ENCODE peak calls at places on chromosomes 1 and 21, in four cellular contexts. Z is HepG2, G is GM12878, S is K562. P is an unnamed sample.

GRCh38 chr1:113605099-113605498 is 154.2 kb downstream of the PHTF1 start:
- DNase-seq in Z (no peak), S (no peak), G (no peak), P (no peak)

GRCh38 chr1:78005755-78006154 is 1.0 kb downstream of the DNAJB4 start:
- DNase-seq in G (no peak), Z (peak), S (no peak), P (peak)

GRCh38 chr1:216183007-216183406 is 240.2 kb downstream of the USH2A start:
- DNase-seq in G (no peak), Z (peak), S (no peak), P (peak)

GRCh38 chr1:46036894-46037596 is 95.4 kb downstream of the PIK3R3 start:
- DNase-seq in Z (peak), S (peak), G (peak), P (peak)

GRCh38 chr1:92653605-92654381 is 131.1 kb downstream of the EVI5 start:
- DNase-seq in G (no peak), Z (no peak), S (peak), P (no peak)

GRCh38 chr1:16375521-16376359 is 8.7 kb downstream of the SZRD1 start:
- DNase-seq in G (no peak), Z (no peak), S (no peak), P (no peak)

GRCh38 chr1:67582625-67583461 is 102.2 kb upstream of the GADD45A start:
- DNase-seq in Z (no peak), G (no peak), S (no peak), P (no peak)

GRCh38 chr1:2277741-2278488 is 49.8 kb downstream of the SKI start:
- DNase-seq in G (no peak), S (no peak), Z (no peak), P (no peak)

GRCh38 chr1:6734579-6735397 is 33.2 kb upstream of the DNAJC11 start:
- DNase-seq in Z (no peak), S (no peak), G (no peak), P (no peak)

GRCh38 chr1:47894718-47895393 is 102.3 kb downstream of the TRABD2B start:
- DNase-seq in Z (no peak), G (no peak), S (no peak), P (no peak)

DNA sequence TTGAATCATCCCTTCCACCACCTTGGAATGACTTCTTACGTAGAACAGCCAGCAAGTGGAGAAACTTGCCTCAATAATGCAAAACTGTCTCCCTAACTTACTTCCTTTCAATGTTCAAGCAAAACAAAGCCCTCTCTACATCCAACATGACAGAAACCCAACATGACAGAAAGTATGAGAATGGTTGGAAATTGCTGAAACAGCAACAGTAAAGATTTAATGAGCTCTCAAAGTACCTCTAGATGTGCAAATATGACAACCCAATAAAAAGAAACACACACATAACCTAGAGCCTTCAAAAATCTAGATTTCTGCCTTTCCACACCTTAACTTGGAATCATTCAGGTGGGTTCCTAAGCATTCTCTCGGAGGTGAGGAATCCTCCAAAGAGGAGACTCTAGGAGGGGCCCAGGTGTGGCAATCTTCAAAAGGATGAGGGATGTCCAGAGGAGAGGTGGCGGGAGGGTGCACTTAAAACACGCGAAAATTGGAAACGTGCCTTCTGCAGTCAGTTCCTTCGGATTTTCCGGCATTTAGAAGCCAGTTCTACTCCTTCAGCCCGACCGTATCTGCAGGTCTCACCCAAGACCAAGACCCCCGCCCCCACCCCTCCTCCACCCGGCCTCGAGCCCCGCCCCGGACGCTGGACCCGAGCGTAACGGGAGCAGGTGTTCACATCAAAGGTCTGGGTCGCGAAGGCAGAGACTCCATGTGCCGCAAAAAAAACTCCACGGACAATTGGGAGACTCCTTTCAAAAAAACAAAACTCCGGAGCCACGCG is 996 bp upstream of the MGST3 start:
- DNase-seq in G (no peak), Z (no peak), S (no peak), P (no peak)
- TF ChIP-seq TARDBP in G (no peak), Z (no peak), S (no peak), P (no peak)

GRCh38 chr1:184114818-184115398 is 63.4 kb downstream of the TSEN15 start:
- DNase-seq in S (no peak), Z (no peak), G (no peak), P (no peak)

GRCh38 chr1:184118051-184118450 is 66.5 kb downstream of the TSEN15 start:
- DNase-seq in S (no peak), G (no peak), Z (no peak), P (no peak)

GRCh38 chr1:184113251-184113650 is 61.7 kb downstream of the TSEN15 start:
- DNase-seq in Z (no peak), S (no peak), G (no peak), P (no peak)

GRCh38 chr1:184112176-184112948 is 60.8 kb downstream of the TSEN15 start:
- DNase-seq in G (no peak), Z (no peak), S (no peak), P (no peak)

GRCh38 chr1:184116287-184116686 is 64.8 kb downstream of the TSEN15 start:
- DNase-seq in S (no peak), Z (no peak), G (no peak), P (no peak)
- TF ChIP-seq BHLHE40 in S (no peak), Z (no peak), G (no peak), P (no peak)

GRCh38 chr1:211135342-211135950 is 1.5 kb upstream of the KCNH1 start:
- DNase-seq in S (peak), G (peak), Z (peak), P (peak)

GRCh38 chr1:211133841-211134669 is at the start of gene KCNH1:
- DNase-seq in Z (peak), G (peak), S (peak), P (peak)

GRCh38 chr1:211129790-211130189 is 4.2 kb downstream of the KCNH1 start:
- DNase-seq in S (no peak), Z (no peak), G (no peak), P (no peak)

GRCh38 chr1:211133393-211133840 is 531 bp downstream of the KCNH1 start:
- DNase-seq in Z (no peak), G (no peak), S (no peak), P (no peak)

GRCh38 chr1:211132681-211133392 is 1.1 kb downstream of the KCNH1 start:
- DNase-seq in G (no peak), S (no peak), Z (no peak), P (no peak)
- TF ChIP-seq SP1 in G (no peak), S (no peak), Z (no peak), P (no peak)

GRCh38 chr1:65238010-65238409 is 71.3 kb upstream of the DNAJC6 start:
- DNase-seq in Z (no peak), S (no peak), G (no peak), P (no peak)

GRCh38 chr1:65233757-65234156 is 75.6 kb upstream of the DNAJC6 start:
- DNase-seq in S (no peak), G (no peak), Z (no peak), P (no peak)

GRCh38 chr1:65232402-65233122 is 76.8 kb upstream of the DNAJC6 start:
- DNase-seq in S (peak), G (no peak), Z (no peak), P (no peak)

GRCh38 chr1:65231718-65232330 is 77.5 kb upstream of the DNAJC6 start:
- DNase-seq in S (peak), Z (no peak), G (no peak), P (no peak)

GRCh38 chr1:65235867-65236805 is 73.2 kb upstream of the DNAJC6 start:
- DNase-seq in S (no peak), G (no peak), Z (peak), P (peak)
- TF ChIP-seq TARDBP in S (no peak), G (no peak), Z (no peak), P (no peak)

GRCh38 chr1:11473635-11474034 is 5.3 kb upstream of the DISP3 start:
- DNase-seq in S (peak), G (no peak), Z (peak), P (peak)
- TF ChIP-seq BHLHE40 in S (no peak), G (no peak), Z (no peak), P (no peak)

GRCh38 chr1:156123356-156124196 is 9.1 kb downstream of the LMNA start:
- DNase-seq in G (peak), S (peak), Z (peak), P (peak)

GRCh38 chr1:156128749-156129682 is 14.5 kb downstream of the LMNA start:
- DNase-seq in G (no peak), S (no peak), Z (no peak), P (no peak)

GRCh38 chr1:156124557-156125483 is 10.3 kb downstream of the LMNA start:
- DNase-seq in S (no peak), Z (no peak), G (peak), P (no peak)

GRCh38 chr1:156126701-156127534 is 12.4 kb downstream of the LMNA start:
- DNase-seq in G (peak), S (no peak), Z (no peak), P (no peak)

DNA sequence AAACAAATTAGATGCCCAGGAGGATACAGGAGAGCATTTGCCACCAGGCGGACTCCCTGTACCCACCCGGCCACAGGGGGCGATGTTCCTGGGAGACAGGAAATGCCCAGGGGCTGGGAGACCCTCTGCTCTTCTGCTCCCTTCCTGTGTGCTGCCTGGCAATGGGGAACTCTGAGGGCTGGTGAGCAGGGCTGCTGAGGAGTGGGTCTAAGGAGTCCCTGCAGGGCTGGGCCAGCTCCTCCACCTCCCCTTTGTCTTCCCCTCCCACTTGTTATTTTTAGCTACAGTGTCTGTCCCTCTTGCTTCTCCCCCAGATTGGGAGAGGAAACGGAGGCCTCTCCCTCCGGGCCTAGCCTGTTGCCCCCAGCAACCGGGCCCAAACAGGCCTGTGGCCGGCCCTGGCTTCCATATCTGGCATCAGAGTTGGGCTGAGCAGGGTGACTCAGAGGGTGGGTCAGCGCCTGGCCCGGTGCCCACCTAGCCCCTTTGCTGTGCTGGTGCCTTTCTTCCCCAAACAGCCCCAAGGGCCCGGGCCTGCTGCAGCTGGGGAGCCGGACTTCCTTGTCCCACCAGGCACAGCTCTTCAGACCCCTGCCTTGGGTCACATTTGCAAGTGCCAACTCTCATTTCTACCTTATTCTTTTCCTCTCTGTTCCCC is 11.7 kb downstream of the LMNA start:
- DNase-seq in G (no peak), Z (peak), S (peak), P (no peak)
- TF ChIP-seq SP1 in G (no peak), Z (no peak), S (peak), P (no peak)

GRCh38 chr1:245956225-245956624 is 550.9 kb downstream of the SMYD3 start:
- DNase-seq in Z (no peak), S (no peak), G (no peak), P (no peak)
- TF ChIP-seq TARDBP in Z (no peak), S (no peak), G (no peak), P (no peak)

GRCh38 chr1:24639881-24640280 is 3.2 kb upstream of the SRRM1 start:
- DNase-seq in Z (peak), G (no peak), S (no peak), P (no peak)

GRCh38 chr1:24642481-24643361 is at the start of gene SRRM1:
- DNase-seq in S (peak), Z (peak), G (peak), P (peak)

GRCh38 chr1:24640288-24640687 is 2.8 kb upstream of the SRRM1 start:
- DNase-seq in G (no peak), S (no peak), Z (peak), P (no peak)

GRCh38 chr1:24641646-24642151 is 1.4 kb upstream of the SRRM1 start:
- DNase-seq in S (peak), Z (no peak), G (no peak), P (no peak)

DNA sequence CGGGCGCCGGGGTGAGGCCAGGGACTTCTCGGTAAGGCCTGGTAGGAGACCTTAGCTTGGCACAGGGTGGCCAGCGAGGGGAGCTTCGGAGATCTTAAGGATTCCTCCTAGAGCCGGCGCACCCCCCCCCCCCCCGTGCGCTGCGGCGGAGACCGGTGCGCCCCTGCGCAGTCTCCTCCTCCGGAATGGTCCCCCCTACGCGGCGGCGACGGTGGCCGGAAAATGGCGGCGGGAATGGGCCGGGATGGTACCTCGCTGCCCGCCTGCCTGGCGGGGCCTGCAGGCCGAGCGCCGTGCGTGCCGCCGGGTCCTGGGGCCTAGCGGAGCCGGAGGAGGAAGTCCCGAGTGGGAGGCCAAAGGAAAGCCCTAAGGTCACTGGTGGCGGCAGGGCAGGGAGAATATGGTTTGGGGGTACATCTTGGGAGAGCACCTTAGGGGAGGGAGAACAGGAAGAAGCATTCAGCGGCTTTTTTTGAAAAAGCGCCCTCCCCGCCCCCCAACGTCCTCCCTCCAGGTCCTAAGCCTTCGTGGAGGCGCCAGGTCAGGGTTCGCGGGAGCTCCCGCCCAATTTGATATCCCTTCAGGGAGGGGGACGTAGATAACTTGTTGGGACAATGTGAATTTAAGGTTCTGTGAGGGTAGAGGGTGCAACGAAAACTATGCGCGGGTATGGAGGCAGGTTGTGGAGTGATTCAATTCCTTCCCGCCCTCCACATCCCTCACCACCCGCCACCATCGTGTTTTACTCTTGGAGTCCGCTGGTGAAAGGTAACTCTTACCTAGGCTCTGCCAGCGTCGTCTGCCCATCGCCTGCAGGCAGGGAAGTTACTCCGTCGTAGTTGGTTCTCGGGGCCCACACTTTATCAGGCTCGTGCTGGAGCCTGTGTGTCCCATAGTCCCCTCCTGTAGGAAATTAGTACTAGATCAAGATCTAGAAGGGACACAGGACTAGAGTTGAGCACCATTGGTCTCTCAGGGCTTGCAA is 552 bp downstream of the SRRM1 start:
- DNase-seq in G (no peak), Z (no peak), S (peak), P (peak)
- TF ChIP-seq BHLHE40 in G (no peak), Z (no peak), S (no peak), P (no peak)

GRCh38 chr1:225617479-225617878 is 35.4 kb downstream of the ENAH start:
- DNase-seq in Z (no peak), S (no peak), G (no peak), P (no peak)
- TF ChIP-seq SP1 in Z (no peak), S (no peak), G (no peak), P (no peak)

DNA sequence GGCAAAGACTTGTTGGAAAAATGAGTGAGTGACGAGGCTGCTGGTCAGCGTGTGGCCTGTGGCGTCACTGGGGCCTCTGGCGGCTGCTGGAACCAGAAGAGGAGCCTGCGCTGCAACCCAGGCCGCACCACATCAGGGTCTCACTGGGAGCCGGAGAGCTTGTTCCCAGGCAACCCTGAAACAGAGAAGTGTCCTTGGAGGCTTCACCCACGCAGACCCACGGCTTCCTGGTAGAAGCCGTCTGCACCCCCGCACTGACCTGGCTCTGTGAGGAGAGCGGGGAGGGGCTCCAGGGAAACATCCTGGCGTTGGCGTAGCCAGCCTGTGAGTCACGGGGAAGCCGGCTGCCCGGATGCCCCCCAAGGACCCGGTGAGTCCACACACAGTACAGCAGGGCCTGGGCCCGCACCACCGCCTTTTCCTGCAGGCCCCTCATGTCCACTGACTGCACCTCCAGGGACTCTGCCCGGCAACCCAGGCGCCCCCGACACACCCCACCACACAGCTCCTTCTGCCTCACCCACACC is 57.4 kb downstream of the COL6A1 start:
- DNase-seq in Z (no peak), G (no peak), S (no peak), P (no peak)
- TF ChIP-seq TARDBP in Z (no peak), G (no peak), S (no peak), P (no peak)

P was measured in HEK293T.